ENCODE peak calls at places on chromosomes 7 and 10, in five cellular contexts. O, G, T, R and M are unnamed samples.

GRCh38 chr7:130151591-130152269 is 53.5 kb downstream of the TMEM209 start:
- DNase-seq in O (no peak), G (peak), T (peak), R (peak), M (no peak)

GRCh38 chr7:136870799-136871487 is 2.5 kb downstream of the CHRM2 start:
- DNase-seq in O (peak), G (no peak), T (no peak), R (no peak), M (no peak)

GRCh38 chr7:5421626-5422323 is 1.9 kb downstream of the TNRC18 start:
- DNase-seq in O (peak), G (peak), T (peak), R (peak), M (peak)

GRCh38 chr10:125000366-125001312 is 58.7 kb downstream of the ZRANB1 start:
- DNase-seq in O (no peak), G (peak), T (no peak), R (no peak), M (peak)

GRCh38 chr7:54037873-54038272 is 504.3 kb upstream of the VSTM2A start:
- DNase-seq in O (no peak), G (no peak), T (no peak), R (no peak), M (no peak)

GRCh38 chr7:23022258-23022745 is 8.4 kb upstream of the HYCC1 start:
- DNase-seq in O (no peak), G (peak), T (peak), R (peak), M (no peak)

GRCh38 chr7:80781561-80781979 is 137.3 kb downstream of the SEMA3C start:
- DNase-seq in O (peak), G (peak), T (peak), R (peak), M (peak)

GRCh38 chr10:73888514-73888913 is 14.2 kb upstream of the CAMK2G start:
- DNase-seq in O (no peak), G (peak), T (no peak), R (peak), M (no peak)

GRCh38 chr10:76117949-76118348 is 686.5 kb downstream of the LRMDA start:
- DNase-seq in O (no peak), G (peak), T (peak), R (peak), M (no peak)

GRCh38 chr10:132904169-132904813 is 38.1 kb downstream of the CFAP46 start:
- DNase-seq in O (peak), G (peak), T (peak), R (peak), M (no peak)

GRCh38 chr7:3552499-3552898 is 251.4 kb downstream of the SDK1 start:
- DNase-seq in O (no peak), G (no peak), T (peak), R (peak), M (no peak)

GRCh38 chr7:117873933-117874530 is 791 bp upstream of the CTTNBP2 start:
- DNase-seq in O (no peak), G (no peak), T (no peak), R (no peak), M (no peak)

GRCh38 chr10:69061305-69062161 is 26.4 kb upstream of the SRGN start:
- DNase-seq in O (peak), G (peak), T (peak), R (peak), M (peak)

GRCh38 chr7:92731327-92732063 is 104.9 kb downstream of the CDK6 start:
- DNase-seq in O (peak), G (peak), T (peak), R (peak), M (no peak)

GRCh38 chr10:2914741-2915140 is 152.6 kb upstream of the PFKP start:
- DNase-seq in O (peak), G (no peak), T (no peak), R (no peak), M (no peak)

GRCh38 chr7:128444242-128444641 is 11.4 kb upstream of the HILPDA start:
- DNase-seq in O (no peak), G (no peak), T (no peak), R (peak), M (no peak)

GRCh38 chr7:452230-452751 is 67.4 kb downstream of the PDGFA start:
- DNase-seq in O (no peak), G (peak), T (no peak), R (no peak), M (no peak)

GRCh38 chr7:38542156-38542555 is 89.0 kb downstream of the AMPH start:
- DNase-seq in O (no peak), G (peak), T (peak), R (no peak), M (no peak)

GRCh38 chr10:17622061-17622460 is 4.9 kb upstream of the HACD1 start:
- DNase-seq in O (no peak), G (no peak), T (no peak), R (no peak), M (no peak)

GRCh38 chr10:62047240-62047897 is 145.9 kb downstream of the ARID5B start:
- DNase-seq in O (no peak), G (no peak), T (no peak), R (no peak), M (no peak)

GRCh38 chr7:116782177-116782711 is 80.1 kb upstream of the CAPZA2 start:
- DNase-seq in O (no peak), G (peak), T (no peak), R (peak), M (no peak)

GRCh38 chr10:121096617-121097431 is 245.7 kb downstream of the WDR11 start:
- DNase-seq in O (no peak), G (peak), T (peak), R (no peak), M (peak)

GRCh38 chr10:54940418-54940817 is 139.4 kb upstream of the PCDH15 start:
- DNase-seq in O (no peak), G (no peak), T (peak), R (no peak), M (no peak)

GRCh38 chr7:106023369-106024322 is 60.6 kb downstream of the CDHR3 start:
- DNase-seq in O (no peak), G (no peak), T (no peak), R (no peak), M (no peak)

GRCh38 chr7:88306590-88307048 is at the start of gene STEAP4:
- DNase-seq in O (peak), G (no peak), T (no peak), R (peak), M (peak)

GRCh38 chr7:45402480-45403218 is 171.5 kb upstream of the ADCY1 start:
- DNase-seq in O (no peak), G (peak), T (peak), R (peak), M (no peak)

GRCh38 chr10:43310872-43311271 is 44.0 kb upstream of the RASGEF1A start:
- DNase-seq in O (no peak), G (no peak), T (no peak), R (no peak), M (no peak)

GRCh38 chr7:7208524-7208923 is 26.2 kb downstream of the C1GALT1 start:
- DNase-seq in O (no peak), G (no peak), T (no peak), R (no peak), M (no peak)

GRCh38 chr7:13540429-13540828 is 449.0 kb downstream of the ETV1 start:
- DNase-seq in O (no peak), G (peak), T (peak), R (no peak), M (no peak)

GRCh38 chr10:110487411-110488123 is 10.1 kb upstream of the DUSP5 start:
- DNase-seq in O (no peak), G (peak), T (no peak), R (no peak), M (no peak)